ENCODE peak calls at places on chromosomes 7 and 10, in six cellular contexts. Q, I, E, R, D and B are unnamed samples.

GRCh38 chr10:133274751-133275682 is 1.7 kb downstream of the ADAM8 start:
- DNase-seq in I (peak; percentile 16), Q (peak; percentile 79), R (peak; percentile 83), E (no peak), D (no peak), B (peak; percentile 64)

GRCh38 chr7:130734525-130735272 is 692 bp upstream of the KLF14 start:
- DNase-seq in D (no peak), Q (no peak), R (no peak), E (no peak), I (peak; percentile 47), B (no peak)

GRCh38 chr7:94595717-94596116 is 60.2 kb downstream of the SGCE start:
- DNase-seq in D (no peak), E (no peak), Q (no peak), R (no peak), I (no peak), B (no peak)

GRCh38 chr7:22143496-22143895 is 197.8 kb upstream of the CDCA7L start:
- DNase-seq in D (no peak), R (no peak), E (no peak), I (no peak), Q (no peak), B (no peak)

GRCh38 chr10:105956550-105956949 is 1208.0 kb downstream of the SORCS1 start:
- DNase-seq in I (no peak), Q (no peak), D (no peak), R (no peak), E (no peak), B (peak; percentile 5)

GRCh38 chr10:1180836-1181235 is 124.7 kb downstream of the WDR37 start:
- DNase-seq in D (no peak), R (no peak), E (peak; percentile 19), Q (no peak), I (no peak), B (no peak)

GRCh38 chr10:124517466-124517865 is 55.8 kb downstream of the LHPP start:
- DNase-seq in Q (no peak), I (no peak), D (no peak), R (no peak), E (peak; percentile 14), B (no peak)

GRCh38 chr10:71512794-71513379 is 116.2 kb downstream of the CDH23 start:
- DNase-seq in Q (no peak), R (no peak), E (no peak), I (no peak), D (peak; percentile 33), B (no peak)

GRCh38 chr7:151245360-151246160 is 2.9 kb downstream of the SMARCD3 start:
- DNase-seq in R (peak; percentile 54), D (no peak), I (peak; percentile 67), Q (peak; percentile 80), E (peak; percentile 76), B (no peak)

GRCh38 chr7:128453836-128454804 is 1.6 kb upstream of the HILPDA start:
- DNase-seq in D (no peak), I (peak; percentile 87), R (no peak), E (peak; percentile 89), Q (peak; percentile 94), B (no peak)

GRCh38 chr7:98346515-98347069 is 54.3 kb downstream of the BAIAP2L1 start:
- DNase-seq in D (no peak), E (no peak), R (no peak), I (no peak), Q (no peak), B (no peak)

GRCh38 chr7:101162551-101163280 is 2.7 kb downstream of the VGF start:
- DNase-seq in D (no peak), I (peak; percentile 89), Q (peak; percentile 81), R (peak; percentile 65), E (no peak), B (no peak)

GRCh38 chr7:33986951-33987948 is 81.9 kb downstream of the BMPER start:
- DNase-seq in I (peak; percentile 99), R (no peak), Q (no peak), D (peak; percentile 27), E (no peak), B (no peak)

GRCh38 chr7:1160665-1161010 is 642 bp upstream of the ZFAND2A start:
- DNase-seq in R (no peak), E (peak; percentile 66), D (peak; percentile 63), Q (peak; percentile 81), I (peak; percentile 42), B (no peak)

GRCh38 chr10:57482259-57482658 is 785.4 kb downstream of the IPMK start:
- DNase-seq in D (no peak), E (no peak), I (no peak), Q (no peak), R (no peak), B (no peak)

GRCh38 chr7:34354906-34355305 is 303.1 kb upstream of the NPSR1 start:
- DNase-seq in I (peak; percentile 11), D (no peak), E (no peak), Q (no peak), R (no peak), B (no peak)

GRCh38 chr7:111089822-111090426 is 1.0 kb upstream of the LRRN3 start:
- DNase-seq in R (no peak), E (no peak), Q (no peak), D (peak; percentile 40), I (peak; percentile 65), B (no peak)

GRCh38 chr7:129574487-129574886 is 37.0 kb upstream of the NRF1 start:
- DNase-seq in R (no peak), D (no peak), Q (no peak), E (peak; percentile 60), I (peak; percentile 92), B (no peak)

GRCh38 chr10:12849351-12850181 is 151.9 kb downstream of the CCDC3 start:
- DNase-seq in R (no peak), E (no peak), D (no peak), I (no peak), Q (no peak), B (no peak)

GRCh38 chr7:21670496-21670895 is 127.7 kb downstream of the DNAH11 start:
- DNase-seq in D (no peak), Q (no peak), I (no peak), R (no peak), E (no peak), B (no peak)

GRCh38 chr10:86652361-86653202 is 1.8 kb upstream of the OPN4 start:
- DNase-seq in I (peak; percentile 61), E (no peak), R (no peak), Q (peak; percentile 47), D (no peak), B (no peak)

GRCh38 chr7:46160861-46161260 is 239.8 kb upstream of the IGFBP3 start:
- DNase-seq in E (no peak), Q (no peak), I (no peak), D (no peak), R (no peak), B (no peak)

GRCh38 chr10:69409968-69410367 is 6.8 kb downstream of the TACR2 start:
- DNase-seq in I (peak; percentile 48), D (no peak), R (no peak), E (no peak), Q (no peak), B (peak; percentile 60)

GRCh38 chr10:48400129-48400849 is 93.8 kb downstream of the MAPK8 start:
- DNase-seq in E (no peak), I (no peak), D (no peak), R (no peak), Q (no peak), B (no peak)

GRCh38 chr7:75732764-75733630 is 5.7 kb downstream of the HIP1 start:
- DNase-seq in D (no peak), I (peak; percentile 95), Q (peak; percentile 76), E (peak; percentile 58), R (no peak), B (no peak)

GRCh38 chr10:43282881-43283280 is 16.0 kb upstream of the RASGEF1A start:
- DNase-seq in Q (peak; percentile 59), R (no peak), I (no peak), D (no peak), E (no peak), B (no peak)

GRCh38 chr10:126921974-126922525 is 16.8 kb downstream of the DOCK1 start:
- DNase-seq in R (no peak), D (no peak), I (peak; percentile 83), Q (no peak), E (no peak), B (no peak)

GRCh38 chr7:117124585-117125220 is 171.4 kb downstream of the ST7 start:
- DNase-seq in I (peak; percentile 99), R (peak; percentile 57), D (peak; percentile 95), Q (peak; percentile 84), E (peak; percentile 79), B (peak; percentile 49)

GRCh38 chr7:44973610-44974401 is 5.0 kb downstream of the MYO1G start:
- DNase-seq in I (peak; percentile 49), Q (peak; percentile 45), E (no peak), D (peak; percentile 34), R (no peak), B (no peak)

GRCh38 chr10:17725703-17726102 is 26.3 kb upstream of the TMEM236 start:
- DNase-seq in I (no peak), Q (no peak), D (no peak), R (no peak), E (no peak), B (no peak)

GRCh38 chr10:28087675-28088351 is 88.9 kb upstream of the ODAD2 start:
- DNase-seq in R (no peak), Q (no peak), E (no peak), D (no peak), I (peak; percentile 84), B (no peak)

GRCh38 chr10:48538611-48539010 is 66.3 kb downstream of the ARHGAP22 start:
- DNase-seq in Q (no peak), D (no peak), I (no peak), E (no peak), R (no peak), B (no peak)

GRCh38 chr7:9978111-9979064 is 995.3 kb upstream of the PHF14 start:
- DNase-seq in R (no peak), E (no peak), D (no peak), Q (no peak), I (no peak), B (no peak)
- H3K4me3 ChIP-seq in R (no peak overlapping the region), E (no peak overlapping the region), D (no peak overlapping the region), Q (no peak overlapping the region), I (no peak overlapping the region), B (no peak overlapping the region)

GRCh38 chr10:89346264-89346971 is 18.6 kb downstream of the IFIT3 start:
- DNase-seq in D (peak; percentile 13), R (no peak), E (no peak), I (peak; percentile 87), Q (no peak), B (no peak)
- H3K4me3 ChIP-seq in D (no peak overlapping the region), R (no peak overlapping the region), E (no peak overlapping the region), I (no peak overlapping the region), Q (no peak overlapping the region), B (no peak overlapping the region)

GRCh38 chr10:132100556-132101349 is 35.0 kb downstream of the JAKMIP3 start:
- DNase-seq in E (no peak), I (no peak), Q (peak; percentile 51), R (no peak), D (no peak), B (no peak)
- H3K4me3 ChIP-seq in E (no peak overlapping the region), I (no peak overlapping the region), Q (no peak overlapping the region), R (no peak overlapping the region), D (no peak overlapping the region), B (no peak overlapping the region)

GRCh38 chr10:32266979-32267378 is 80.0 kb downstream of the EPC1 start:
- DNase-seq in Q (no peak), E (no peak), I (no peak), D (no peak), R (no peak), B (no peak)
- H3K4me3 ChIP-seq in Q (no peak overlapping the region), E (no peak overlapping the region), I (no peak overlapping the region), D (no peak overlapping the region), R (no peak overlapping the region), B (no peak overlapping the region)

GRCh38 chr7:5354460-5355279 is 69.0 kb downstream of the TNRC18 start:
- DNase-seq in I (peak; percentile 73), R (no peak), Q (peak; percentile 84), E (peak; percentile 71), D (no peak), B (no peak)
- H3K4me3 ChIP-seq in I (no peak overlapping the region), R (no peak overlapping the region), Q (peak overlapping the region; percentile 15), E (peak overlapping the region; percentile 41), D (no peak overlapping the region), B (no peak overlapping the region)

GRCh38 chr10:49831352-49832040 is 69.4 kb upstream of the OGDHL start:
- DNase-seq in Q (no peak), D (no peak), R (no peak), E (no peak), I (no peak), B (no peak)
- H3K4me3 ChIP-seq in Q (no peak overlapping the region), D (no peak overlapping the region), R (no peak overlapping the region), E (no peak overlapping the region), I (no peak overlapping the region), B (no peak overlapping the region)